ENCODE peak calls at places on chromosomes 4 and X, in five cellular contexts. One of them, this sample, is unnamed.
A peak's percentile ranks its signal among the peaks of the same experiment; 100 is the strongest.

GRCh38 chrX:153876112-153876491 is 9.9 kb downstream of the L1CAM start:
- DNase-seq in naive thymus-derived CD4-positive, alpha-beta T cell: no peak
- DNase-seq in lower lobe of right lung: no peak
- DNase-seq in endothelial cell of umbilical vein: no peak
- DNase-seq in GM23248: no peak
- DNase-seq in this sample: no peak

GRCh38 chrX:93673869-93674271 is at the start of gene FAM133A:
- DNase-seq in naive thymus-derived CD4-positive, alpha-beta T cell: no peak
- DNase-seq in lower lobe of right lung: no peak
- DNase-seq in endothelial cell of umbilical vein: no peak
- DNase-seq in GM23248: peak; percentile 76
- DNase-seq in this sample: no peak

GRCh38 chrX:30888526-30889146 is 418 bp downstream of the TAB3 start:
- DNase-seq in naive thymus-derived CD4-positive, alpha-beta T cell: no peak
- DNase-seq in lower lobe of right lung: no peak
- DNase-seq in endothelial cell of umbilical vein: peak; percentile 18
- DNase-seq in GM23248: peak; percentile 38
- DNase-seq in this sample: no peak

GRCh38 chr4:153432971-153433752 is 33.0 kb upstream of the TMEM131L start:
- DNase-seq in naive thymus-derived CD4-positive, alpha-beta T cell: peak; percentile 59
- DNase-seq in lower lobe of right lung: peak; percentile 62
- DNase-seq in endothelial cell of umbilical vein: peak; percentile 45
- DNase-seq in GM23248: peak; percentile 89
- DNase-seq in this sample: peak; percentile 83

GRCh38 chrX:13102636-13103035 is 58.2 kb upstream of the FAM9C start:
- DNase-seq in naive thymus-derived CD4-positive, alpha-beta T cell: no peak
- DNase-seq in lower lobe of right lung: no peak
- DNase-seq in endothelial cell of umbilical vein: peak; percentile 51
- DNase-seq in GM23248: no peak
- DNase-seq in this sample: no peak

GRCh38 chr4:2255501-2256155 is 6.3 kb downstream of the MXD4 start:
- DNase-seq in naive thymus-derived CD4-positive, alpha-beta T cell: no peak
- DNase-seq in lower lobe of right lung: peak; percentile 49
- DNase-seq in endothelial cell of umbilical vein: no peak
- DNase-seq in GM23248: no peak
- DNase-seq in this sample: peak; percentile 1

GRCh38 chrX:100695991-100696390 is 35.9 kb downstream of the SYTL4 start:
- DNase-seq in naive thymus-derived CD4-positive, alpha-beta T cell: no peak
- DNase-seq in lower lobe of right lung: no peak
- DNase-seq in endothelial cell of umbilical vein: no peak
- DNase-seq in GM23248: no peak
- DNase-seq in this sample: no peak

GRCh38 chr4:71258323-71258722 is 80.5 kb upstream of the SLC4A4 start:
- DNase-seq in naive thymus-derived CD4-positive, alpha-beta T cell: no peak
- DNase-seq in lower lobe of right lung: no peak
- DNase-seq in endothelial cell of umbilical vein: no peak
- DNase-seq in GM23248: no peak
- DNase-seq in this sample: no peak

GRCh38 chrX:32867781-32868523 is 343.4 kb downstream of the DMD start:
- DNase-seq in naive thymus-derived CD4-positive, alpha-beta T cell: no peak
- DNase-seq in lower lobe of right lung: no peak
- DNase-seq in endothelial cell of umbilical vein: no peak
- DNase-seq in GM23248: no peak
- DNase-seq in this sample: no peak

GRCh38 chr4:102390438-102390837 is 45.2 kb upstream of the SLC39A8 start:
- DNase-seq in naive thymus-derived CD4-positive, alpha-beta T cell: no peak
- DNase-seq in lower lobe of right lung: no peak
- DNase-seq in endothelial cell of umbilical vein: no peak
- DNase-seq in GM23248: peak; percentile 70
- DNase-seq in this sample: no peak

GRCh38 chrX:16112428-16112827 is 10.9 kb upstream of the GRPR start:
- DNase-seq in naive thymus-derived CD4-positive, alpha-beta T cell: no peak
- DNase-seq in lower lobe of right lung: no peak
- DNase-seq in endothelial cell of umbilical vein: no peak
- DNase-seq in GM23248: peak; percentile 15
- DNase-seq in this sample: no peak

GRCh38 chrX:15854080-15854655 is 445 bp downstream of the AP1S2 start:
- DNase-seq in naive thymus-derived CD4-positive, alpha-beta T cell: peak; percentile 51
- DNase-seq in lower lobe of right lung: peak; percentile 65
- DNase-seq in endothelial cell of umbilical vein: no peak
- DNase-seq in GM23248: peak; percentile 44
- DNase-seq in this sample: no peak

GRCh38 chr4:139301821-139302611 is at the start of gene NDUFC1:
- DNase-seq in naive thymus-derived CD4-positive, alpha-beta T cell: peak; percentile 67
- DNase-seq in lower lobe of right lung: peak; percentile 67
- DNase-seq in endothelial cell of umbilical vein: peak; percentile 65
- DNase-seq in GM23248: peak; percentile 80
- DNase-seq in this sample: peak; percentile 62

GRCh38 chrX:57573754-57574153 is 18.1 kb upstream of the ZXDB start:
- DNase-seq in naive thymus-derived CD4-positive, alpha-beta T cell: no peak
- DNase-seq in lower lobe of right lung: no peak
- DNase-seq in endothelial cell of umbilical vein: peak; percentile 11
- DNase-seq in GM23248: peak; percentile 23
- DNase-seq in this sample: no peak

GRCh38 chr4:160224049-160224448 is 1121.2 kb downstream of the RAPGEF2 start:
- DNase-seq in naive thymus-derived CD4-positive, alpha-beta T cell: no peak
- DNase-seq in lower lobe of right lung: no peak
- DNase-seq in endothelial cell of umbilical vein: no peak
- DNase-seq in GM23248: no peak
- DNase-seq in this sample: no peak

GRCh38 chrX:103407776-103408175 is 31.4 kb downstream of the BEX3 start:
- DNase-seq in naive thymus-derived CD4-positive, alpha-beta T cell: no peak
- DNase-seq in lower lobe of right lung: no peak
- DNase-seq in endothelial cell of umbilical vein: no peak
- DNase-seq in GM23248: no peak
- DNase-seq in this sample: no peak

GRCh38 chrX:40172169-40172979 is 74.6 kb upstream of the BCOR start:
- DNase-seq in naive thymus-derived CD4-positive, alpha-beta T cell: peak; percentile 42
- DNase-seq in lower lobe of right lung: peak; percentile 80
- DNase-seq in endothelial cell of umbilical vein: peak; percentile 58
- DNase-seq in GM23248: peak; percentile 77
- DNase-seq in this sample: peak; percentile 24

GRCh38 chrX:45300638-45301037 is 100.0 kb upstream of the DIPK2B start:
- DNase-seq in naive thymus-derived CD4-positive, alpha-beta T cell: no peak
- DNase-seq in lower lobe of right lung: no peak
- DNase-seq in endothelial cell of umbilical vein: no peak
- DNase-seq in GM23248: no peak
- DNase-seq in this sample: no peak

GRCh38 chr4:24003476-24003875 is 113.6 kb upstream of the PPARGC1A start:
- DNase-seq in naive thymus-derived CD4-positive, alpha-beta T cell: no peak
- DNase-seq in lower lobe of right lung: no peak
- DNase-seq in endothelial cell of umbilical vein: no peak
- DNase-seq in GM23248: no peak
- DNase-seq in this sample: no peak

GRCh38 chr4:144204431-144204830 is 63.9 kb upstream of the GYPA start:
- DNase-seq in naive thymus-derived CD4-positive, alpha-beta T cell: no peak
- DNase-seq in lower lobe of right lung: no peak
- DNase-seq in endothelial cell of umbilical vein: no peak
- DNase-seq in GM23248: no peak
- DNase-seq in this sample: no peak

GRCh38 chrX:19855700-19856381 is 31.6 kb downstream of the SH3KBP1 start:
- DNase-seq in naive thymus-derived CD4-positive, alpha-beta T cell: no peak
- DNase-seq in lower lobe of right lung: no peak
- DNase-seq in endothelial cell of umbilical vein: peak; percentile 68
- DNase-seq in GM23248: peak; percentile 57
- DNase-seq in this sample: no peak

GRCh38 chrX:54359408-54359807 is 1.6 kb upstream of the WNK3 start:
- DNase-seq in naive thymus-derived CD4-positive, alpha-beta T cell: no peak
- DNase-seq in lower lobe of right lung: no peak
- DNase-seq in endothelial cell of umbilical vein: no peak
- DNase-seq in GM23248: no peak
- DNase-seq in this sample: no peak

GRCh38 chrX:40402771-40403533 is 177.8 kb upstream of the ATP6AP2 start:
- DNase-seq in naive thymus-derived CD4-positive, alpha-beta T cell: no peak
- DNase-seq in lower lobe of right lung: no peak
- DNase-seq in endothelial cell of umbilical vein: no peak
- DNase-seq in GM23248: peak; percentile 74
- DNase-seq in this sample: no peak

GRCh38 chrX:114635986-114636385 is 52.1 kb downstream of the HTR2C start:
- DNase-seq in naive thymus-derived CD4-positive, alpha-beta T cell: no peak
- DNase-seq in lower lobe of right lung: no peak
- DNase-seq in endothelial cell of umbilical vein: no peak
- DNase-seq in GM23248: no peak
- DNase-seq in this sample: no peak

GRCh38 chr4:118751634-118752293 is 66.6 kb downstream of the METTL14 start:
- DNase-seq in naive thymus-derived CD4-positive, alpha-beta T cell: no peak
- DNase-seq in lower lobe of right lung: no peak
- DNase-seq in endothelial cell of umbilical vein: no peak
- DNase-seq in GM23248: peak; percentile 74
- DNase-seq in this sample: no peak

GRCh38 chr4:78781086-78781630 is 5.0 kb downstream of the BMP2K start:
- DNase-seq in naive thymus-derived CD4-positive, alpha-beta T cell: no peak
- DNase-seq in lower lobe of right lung: no peak
- DNase-seq in endothelial cell of umbilical vein: no peak
- DNase-seq in GM23248: peak; percentile 49
- DNase-seq in this sample: no peak

GRCh38 chr4:185421366-185422124 is 4.2 kb downstream of the UFSP2 start:
- DNase-seq in naive thymus-derived CD4-positive, alpha-beta T cell: no peak
- DNase-seq in lower lobe of right lung: no peak
- DNase-seq in endothelial cell of umbilical vein: no peak
- DNase-seq in GM23248: peak; percentile 69
- DNase-seq in this sample: no peak

GRCh38 chr4:76830612-76831474 is 67.1 kb downstream of the SOWAHB start:
- DNase-seq in naive thymus-derived CD4-positive, alpha-beta T cell: no peak
- DNase-seq in lower lobe of right lung: no peak
- DNase-seq in endothelial cell of umbilical vein: peak; percentile 98
- DNase-seq in GM23248: peak; percentile 73
- DNase-seq in this sample: no peak

GRCh38 chr4:15928883-15929282 is 9.7 kb downstream of the FGFBP1 start:
- DNase-seq in naive thymus-derived CD4-positive, alpha-beta T cell: no peak
- DNase-seq in lower lobe of right lung: no peak
- DNase-seq in endothelial cell of umbilical vein: no peak
- DNase-seq in GM23248: no peak
- DNase-seq in this sample: no peak

GRCh38 chrX:70254909-70255308 is 5.1 kb downstream of the P2RY4 start:
- DNase-seq in naive thymus-derived CD4-positive, alpha-beta T cell: no peak
- DNase-seq in lower lobe of right lung: no peak
- DNase-seq in endothelial cell of umbilical vein: no peak
- DNase-seq in GM23248: no peak
- DNase-seq in this sample: no peak

GRCh38 chr4:5041609-5042234 is 9.6 kb upstream of the STK32B start:
- DNase-seq in naive thymus-derived CD4-positive, alpha-beta T cell: no peak
- DNase-seq in lower lobe of right lung: no peak
- DNase-seq in endothelial cell of umbilical vein: no peak
- DNase-seq in GM23248: no peak
- DNase-seq in this sample: no peak
- H3K4me1 ChIP-seq in naive thymus-derived CD4-positive, alpha-beta T cell: no peaks in the 10 kb centered on the region
- H3K4me1 ChIP-seq in lower lobe of right lung: peaks cover 20% of the 10 kb centered on the region
- H3K4me1 ChIP-seq in endothelial cell of umbilical vein: peaks cover 38% of the 10 kb centered on the region
- H3K4me1 ChIP-seq in GM23248: peaks cover 22% of the 10 kb centered on the region
- H3K4me1 ChIP-seq in this sample: no peaks in the 10 kb centered on the region

GRCh38 chrX:25010784-25011588 is 4.8 kb downstream of the ARX start:
- DNase-seq in naive thymus-derived CD4-positive, alpha-beta T cell: no peak
- DNase-seq in lower lobe of right lung: no peak
- DNase-seq in endothelial cell of umbilical vein: no peak
- DNase-seq in GM23248: no peak
- DNase-seq in this sample: no peak
- H3K4me1 ChIP-seq in naive thymus-derived CD4-positive, alpha-beta T cell: no peaks in the 10 kb centered on the region
- H3K4me1 ChIP-seq in lower lobe of right lung: no peaks in the 10 kb centered on the region
- H3K4me1 ChIP-seq in endothelial cell of umbilical vein: no peaks in the 10 kb centered on the region
- H3K4me1 ChIP-seq in GM23248: no peaks in the 10 kb centered on the region
- H3K4me1 ChIP-seq in this sample: no peaks in the 10 kb centered on the region

GRCh38 chrX:110413727-110414124 is 55.1 kb downstream of the RTL9 start:
- DNase-seq in naive thymus-derived CD4-positive, alpha-beta T cell: no peak
- DNase-seq in lower lobe of right lung: no peak
- DNase-seq in endothelial cell of umbilical vein: no peak
- DNase-seq in GM23248: no peak
- DNase-seq in this sample: no peak
- H3K4me1 ChIP-seq in naive thymus-derived CD4-positive, alpha-beta T cell: no peaks in the 10 kb centered on the region
- H3K4me1 ChIP-seq in lower lobe of right lung: peaks cover 3% of the 10 kb centered on the region
- H3K4me1 ChIP-seq in endothelial cell of umbilical vein: peaks cover 7% of the 10 kb centered on the region
- H3K4me1 ChIP-seq in GM23248: peaks cover 53% of the 10 kb centered on the region
- H3K4me1 ChIP-seq in this sample: no peaks in the 10 kb centered on the region

GRCh38 chrX:118508690-118509089 is 13.1 kb downstream of the DOCK11 start:
- DNase-seq in naive thymus-derived CD4-positive, alpha-beta T cell: no peak
- DNase-seq in lower lobe of right lung: no peak
- DNase-seq in endothelial cell of umbilical vein: no peak
- DNase-seq in GM23248: no peak
- DNase-seq in this sample: no peak
- H3K4me1 ChIP-seq in naive thymus-derived CD4-positive, alpha-beta T cell: peaks cover 52% of the 10 kb centered on the region
- H3K4me1 ChIP-seq in lower lobe of right lung: no peaks in the 10 kb centered on the region
- H3K4me1 ChIP-seq in endothelial cell of umbilical vein: no peaks in the 10 kb centered on the region
- H3K4me1 ChIP-seq in GM23248: peaks cover 5% of the 10 kb centered on the region
- H3K4me1 ChIP-seq in this sample: peaks cover 63% of the 10 kb centered on the region

GRCh38 chr4:7330811-7331681 is 103.7 kb downstream of the PSAPL1 start:
- DNase-seq in naive thymus-derived CD4-positive, alpha-beta T cell: no peak
- DNase-seq in lower lobe of right lung: peak; percentile 38
- DNase-seq in endothelial cell of umbilical vein: no peak
- DNase-seq in GM23248: no peak
- DNase-seq in this sample: no peak

GRCh38 chr4:7328162-7328912 is 106.4 kb downstream of the PSAPL1 start:
- DNase-seq in naive thymus-derived CD4-positive, alpha-beta T cell: no peak
- DNase-seq in lower lobe of right lung: peak; percentile 30
- DNase-seq in endothelial cell of umbilical vein: no peak
- DNase-seq in GM23248: no peak
- DNase-seq in this sample: no peak

GRCh38 chr4:7330031-7330596 is 104.6 kb downstream of the PSAPL1 start:
- DNase-seq in naive thymus-derived CD4-positive, alpha-beta T cell: no peak
- DNase-seq in lower lobe of right lung: no peak
- DNase-seq in endothelial cell of umbilical vein: no peak
- DNase-seq in GM23248: no peak
- DNase-seq in this sample: no peak

GRCh38 chr4:7327341-7327885 is 107.3 kb downstream of the PSAPL1 start:
- DNase-seq in naive thymus-derived CD4-positive, alpha-beta T cell: no peak
- DNase-seq in lower lobe of right lung: peak; percentile 30
- DNase-seq in endothelial cell of umbilical vein: no peak
- DNase-seq in GM23248: no peak
- DNase-seq in this sample: no peak

GRCh38 chr4:7328913-7329638 is 105.7 kb downstream of the PSAPL1 start:
- DNase-seq in naive thymus-derived CD4-positive, alpha-beta T cell: no peak
- DNase-seq in lower lobe of right lung: peak; percentile 71
- DNase-seq in endothelial cell of umbilical vein: peak; percentile 6
- DNase-seq in GM23248: peak; percentile 92
- DNase-seq in this sample: no peak
- H3K4me1 ChIP-seq in naive thymus-derived CD4-positive, alpha-beta T cell: no peaks in the 10 kb centered on the region
- H3K4me1 ChIP-seq in lower lobe of right lung: no peaks in the 10 kb centered on the region
- H3K4me1 ChIP-seq in endothelial cell of umbilical vein: no peaks in the 10 kb centered on the region
- H3K4me1 ChIP-seq in GM23248: peaks cover 14% of the 10 kb centered on the region
- H3K4me1 ChIP-seq in this sample: peaks cover 4% of the 10 kb centered on the region

DNA sequence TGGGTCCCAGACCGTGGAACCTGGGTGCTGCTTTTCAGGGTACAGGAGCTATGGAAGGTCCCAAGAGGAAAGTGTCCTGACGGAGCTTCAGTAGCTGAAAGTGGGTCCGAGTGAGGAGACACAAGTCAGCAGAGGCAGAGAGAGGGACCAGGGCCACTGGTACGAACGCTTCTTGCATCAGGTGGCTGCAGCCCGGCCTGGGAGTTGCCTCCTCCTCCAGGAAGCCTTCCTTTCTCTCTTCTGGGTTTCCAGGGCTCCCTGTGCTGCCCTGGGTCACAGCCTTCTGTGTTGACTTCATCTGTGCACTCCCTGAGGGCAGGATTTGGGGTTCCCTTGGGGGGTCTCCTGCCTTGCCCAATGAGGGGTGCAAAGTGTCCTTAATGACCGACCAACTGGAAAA is 94.5 kb downstream of the SORCS2 start:
- DNase-seq in naive thymus-derived CD4-positive, alpha-beta T cell: no peak
- DNase-seq in lower lobe of right lung: no peak
- DNase-seq in endothelial cell of umbilical vein: no peak
- DNase-seq in GM23248: no peak
- DNase-seq in this sample: no peak
- H3K4me1 ChIP-seq in naive thymus-derived CD4-positive, alpha-beta T cell: no peaks in the 10 kb centered on the region
- H3K4me1 ChIP-seq in lower lobe of right lung: no peaks in the 10 kb centered on the region
- H3K4me1 ChIP-seq in endothelial cell of umbilical vein: no peaks in the 10 kb centered on the region
- H3K4me1 ChIP-seq in GM23248: no peaks in the 10 kb centered on the region
- H3K4me1 ChIP-seq in this sample: no peaks in the 10 kb centered on the region